ENCODE peak calls at places on chromosome 3, in five cellular contexts. One of them, this sample, is unnamed.

GRCh38 chr3:138051946-138052802 is 42.2 kb downstream of the CLDN18 start:
- DNase-seq in NB4: peak
- DNase-seq in activated T-cell treated with anti-CD3 and anti-CD28 coated beads for 1 hour: no peak
- DNase-seq in effector CD4-positive, alpha-beta T cell: no peak
- DNase-seq in stimulated activated CD8-positive, alpha-beta memory T cell treated with anti-CD3 and anti-CD28 coated beads, Interleukin-12 subunit alpha, Interleukin-12 subunit beta, amount 100 ng/mL, for 1 hour: no peak
- DNase-seq in this sample: peak

GRCh38 chr3:124976378-124976777 is 41.8 kb upstream of the MUC13 start:
- DNase-seq in NB4: no peak
- DNase-seq in activated T-cell treated with anti-CD3 and anti-CD28 coated beads for 1 hour: no peak
- DNase-seq in effector CD4-positive, alpha-beta T cell: no peak
- DNase-seq in stimulated activated CD8-positive, alpha-beta memory T cell treated with anti-CD3 and anti-CD28 coated beads, Interleukin-12 subunit alpha, Interleukin-12 subunit beta, amount 100 ng/mL, for 1 hour: no peak
- DNase-seq in this sample: no peak

GRCh38 chr3:38297947-38298711 is 16.0 kb downstream of the SLC22A14 start:
- DNase-seq in NB4: peak
- DNase-seq in activated T-cell treated with anti-CD3 and anti-CD28 coated beads for 1 hour: no peak
- DNase-seq in effector CD4-positive, alpha-beta T cell: no peak
- DNase-seq in stimulated activated CD8-positive, alpha-beta memory T cell treated with anti-CD3 and anti-CD28 coated beads, Interleukin-12 subunit alpha, Interleukin-12 subunit beta, amount 100 ng/mL, for 1 hour: no peak
- DNase-seq in this sample: peak

GRCh38 chr3:99969133-99969532 is 145.2 kb downstream of the FILIP1L start:
- DNase-seq in NB4: peak
- DNase-seq in activated T-cell treated with anti-CD3 and anti-CD28 coated beads for 1 hour: no peak
- DNase-seq in effector CD4-positive, alpha-beta T cell: no peak
- DNase-seq in stimulated activated CD8-positive, alpha-beta memory T cell treated with anti-CD3 and anti-CD28 coated beads, Interleukin-12 subunit alpha, Interleukin-12 subunit beta, amount 100 ng/mL, for 1 hour: no peak
- DNase-seq in this sample: no peak

GRCh38 chr3:196517919-196518318 is 2.8 kb upstream of the SMCO1 start:
- DNase-seq in NB4: no peak
- DNase-seq in activated T-cell treated with anti-CD3 and anti-CD28 coated beads for 1 hour: no peak
- DNase-seq in effector CD4-positive, alpha-beta T cell: no peak
- DNase-seq in stimulated activated CD8-positive, alpha-beta memory T cell treated with anti-CD3 and anti-CD28 coated beads, Interleukin-12 subunit alpha, Interleukin-12 subunit beta, amount 100 ng/mL, for 1 hour: no peak
- DNase-seq in this sample: no peak

GRCh38 chr3:64900916-64901903 is 213.4 kb upstream of the ADAMTS9 start:
- DNase-seq in NB4: no peak
- DNase-seq in activated T-cell treated with anti-CD3 and anti-CD28 coated beads for 1 hour: no peak
- DNase-seq in effector CD4-positive, alpha-beta T cell: no peak
- DNase-seq in stimulated activated CD8-positive, alpha-beta memory T cell treated with anti-CD3 and anti-CD28 coated beads, Interleukin-12 subunit alpha, Interleukin-12 subunit beta, amount 100 ng/mL, for 1 hour: no peak
- DNase-seq in this sample: no peak

GRCh38 chr3:170321326-170322034 is 36.0 kb upstream of the SKIL start:
- DNase-seq in NB4: no peak
- DNase-seq in activated T-cell treated with anti-CD3 and anti-CD28 coated beads for 1 hour: no peak
- DNase-seq in effector CD4-positive, alpha-beta T cell: no peak
- DNase-seq in stimulated activated CD8-positive, alpha-beta memory T cell treated with anti-CD3 and anti-CD28 coated beads, Interleukin-12 subunit alpha, Interleukin-12 subunit beta, amount 100 ng/mL, for 1 hour: no peak
- DNase-seq in this sample: no peak

GRCh38 chr3:185729335-185729715 is 95.5 kb downstream of the IGF2BP2 start:
- DNase-seq in NB4: peak
- DNase-seq in activated T-cell treated with anti-CD3 and anti-CD28 coated beads for 1 hour: no peak
- DNase-seq in effector CD4-positive, alpha-beta T cell: no peak
- DNase-seq in stimulated activated CD8-positive, alpha-beta memory T cell treated with anti-CD3 and anti-CD28 coated beads, Interleukin-12 subunit alpha, Interleukin-12 subunit beta, amount 100 ng/mL, for 1 hour: no peak
- DNase-seq in this sample: no peak

GRCh38 chr3:99645277-99646106 is 7.1 kb downstream of the COL8A1 start:
- DNase-seq in NB4: peak
- DNase-seq in activated T-cell treated with anti-CD3 and anti-CD28 coated beads for 1 hour: no peak
- DNase-seq in effector CD4-positive, alpha-beta T cell: no peak
- DNase-seq in stimulated activated CD8-positive, alpha-beta memory T cell treated with anti-CD3 and anti-CD28 coated beads, Interleukin-12 subunit alpha, Interleukin-12 subunit beta, amount 100 ng/mL, for 1 hour: no peak
- DNase-seq in this sample: peak

GRCh38 chr3:182259579-182259978 is 533.7 kb upstream of the ATP11B start:
- DNase-seq in NB4: no peak
- DNase-seq in activated T-cell treated with anti-CD3 and anti-CD28 coated beads for 1 hour: no peak
- DNase-seq in effector CD4-positive, alpha-beta T cell: no peak
- DNase-seq in stimulated activated CD8-positive, alpha-beta memory T cell treated with anti-CD3 and anti-CD28 coated beads, Interleukin-12 subunit alpha, Interleukin-12 subunit beta, amount 100 ng/mL, for 1 hour: no peak
- DNase-seq in this sample: no peak

GRCh38 chr3:27271890-27272289 is 97.3 kb downstream of the NEK10 start:
- DNase-seq in NB4: no peak
- DNase-seq in activated T-cell treated with anti-CD3 and anti-CD28 coated beads for 1 hour: no peak
- DNase-seq in effector CD4-positive, alpha-beta T cell: no peak
- DNase-seq in stimulated activated CD8-positive, alpha-beta memory T cell treated with anti-CD3 and anti-CD28 coated beads, Interleukin-12 subunit alpha, Interleukin-12 subunit beta, amount 100 ng/mL, for 1 hour: no peak
- DNase-seq in this sample: no peak

This sample was measured in Kasumi-1.